ENCODE peak calls at places on chromosomes 12 and 14, in four cellular contexts. C, B, O and P are unnamed samples.

GRCh38 chr12:132523576-132524331 is 33.8 kb downstream of the FBRSL1 start:
- DNase-seq in C (peak; percentile 41), O (peak; percentile 52), B (peak; percentile 59), P (peak; percentile 43)

GRCh38 chr12:108653082-108653516 is 19.4 kb upstream of the SELPLG start:
- DNase-seq in C (no peak), B (no peak), O (no peak), P (no peak)

GRCh38 chr12:8699714-8700113 is 1.9 kb downstream of the RIMKLB start:
- DNase-seq in C (no peak), O (no peak), B (no peak), P (no peak)

GRCh38 chr14:105881021-105881930 is 354.9 kb downstream of the TMEM121 start:
- DNase-seq in O (no peak), C (no peak), B (peak; percentile 6), P (no peak)

GRCh38 chr14:93114068-93114710 is 1.5 kb downstream of the ITPK1 start:
- DNase-seq in B (no peak), O (no peak), C (no peak), P (no peak)

GRCh38 chr12:102438047-102438822 is 42.1 kb downstream of the IGF1 start:
- DNase-seq in O (peak; percentile 6), C (no peak), B (no peak), P (no peak)

GRCh38 chr14:104434214-104435076 is 145.1 kb upstream of the C14orf180 start:
- DNase-seq in C (no peak), B (no peak), O (no peak), P (no peak)

GRCh38 chr12:124938606-124939427 is 24.4 kb upstream of the UBC start:
- DNase-seq in C (peak; percentile 88), O (peak; percentile 95), B (peak; percentile 78), P (peak; percentile 92)

GRCh38 chr12:55724226-55724939 is 4.2 kb downstream of the RDH5 start:
- DNase-seq in O (peak; percentile 77), B (peak; percentile 61), C (peak; percentile 73), P (peak; percentile 76)

GRCh38 chr14:23401331-23401730 is 6.7 kb downstream of the MYH6 start:
- DNase-seq in O (no peak), B (no peak), C (no peak), P (no peak)

GRCh38 chr14:24817638-24818053 is 183.7 kb upstream of the GZMB start:
- DNase-seq in O (peak; percentile 43), B (no peak), C (no peak), P (peak; percentile 62)

GRCh38 chr12:130633771-130634170 is 82.3 kb downstream of the RIMBP2 start:
- DNase-seq in B (no peak), O (no peak), C (no peak), P (no peak)

GRCh38 chr14:50924236-50924635 is 20.0 kb downstream of the PYGL start:
- DNase-seq in B (no peak), C (no peak), O (no peak), P (no peak)

GRCh38 chr12:72511906-72512305 is 239.7 kb downstream of the TRHDE start:
- DNase-seq in O (peak; percentile 4), B (no peak), C (no peak), P (peak; percentile 6)

GRCh38 chr12:388547-389137 is 478 bp downstream of the KDM5A start:
- DNase-seq in B (no peak), O (peak; percentile 32), C (no peak), P (peak; percentile 36)

GRCh38 chr12:7345232-7345631 is 41.4 kb downstream of the ACSM4 start:
- DNase-seq in O (peak; percentile 16), B (no peak), C (no peak), P (no peak)

GRCh38 chr12:102958073-102958829 is 777 bp downstream of the ASCL1 start:
- DNase-seq in C (no peak), O (peak; percentile 38), B (no peak), P (no peak)

GRCh38 chr12:94304566-94305061 is 155.1 kb downstream of the CEP83 start:
- DNase-seq in O (peak; percentile 35), C (no peak), B (no peak), P (peak; percentile 49)

GRCh38 chr12:104163631-104164030 is 25.6 kb upstream of the NFYB start:
- DNase-seq in B (no peak), O (no peak), C (no peak), P (no peak)

GRCh38 chr12:27626239-27626638 is 70.0 kb upstream of the REP15 start:
- DNase-seq in O (no peak), C (no peak), B (no peak), P (no peak)

GRCh38 chr12:65517656-65518210 is 239.2 kb downstream of the MSRB3 start:
- DNase-seq in B (no peak), O (no peak), C (no peak), P (no peak)

GRCh38 chr12:16599081-16599480 is 6.9 kb downstream of the LMO3 start:
- DNase-seq in B (no peak), C (no peak), O (no peak), P (no peak)

GRCh38 chr12:462936-463705 is 3.4 kb downstream of the B4GALNT3 start:
- DNase-seq in B (no peak), O (no peak), C (no peak), P (no peak)

GRCh38 chr12:100584261-100584660 is 10.8 kb downstream of the GAS2L3 start:
- DNase-seq in O (peak; percentile 21), C (no peak), B (no peak), P (no peak)

GRCh38 chr12:20832911-20833310 is 22.4 kb downstream of the SLCO1B3 start:
- DNase-seq in B (no peak), O (no peak), C (peak; percentile 52), P (no peak)

GRCh38 chr12:123982269-123982668 is 9.3 kb downstream of the ZNF664 start:
- DNase-seq in C (no peak), O (no peak), B (no peak), P (no peak)

GRCh38 chr12:42936991-42937390 is 347.4 kb upstream of the PRICKLE1 start:
- DNase-seq in B (no peak), O (no peak), C (no peak), P (no peak)

GRCh38 chr12:106955377-106956047 is at the start of gene TMEM263:
- DNase-seq in C (peak; percentile 88), O (peak; percentile 96), B (peak; percentile 96), P (peak; percentile 95)
- H3K4me3 ChIP-seq in C (peak within 1 kb of the TSS; percentile 95), O (peak within 1 kb of the TSS; percentile 92), B (peak within 1 kb of the TSS; percentile 96), P (peak within 1 kb of the TSS; percentile 81)

GRCh38 chr14:36647827-36648753 is 13.6 kb upstream of the PAX9 start:
- DNase-seq in C (no peak), B (no peak), O (peak; percentile 56), P (peak; percentile 26)
- TF ChIP-seq CTCF in C (peak; percentile 27), B (no peak), O (peak; percentile 57), P (peak; percentile 45)

GRCh38 chr12:92208613-92209121 is 63.0 kb upstream of the BTG1 start:
- DNase-seq in C (no peak), B (no peak), O (peak; percentile 74), P (peak; percentile 60)
- H3K4me3 ChIP-seq in C (no peak overlapping the region), B (no peak overlapping the region), O (no peak overlapping the region), P (no peak overlapping the region)

GRCh38 chr14:96039633-96040311 is 610 bp downstream of the C14orf132 start:
- DNase-seq in B (peak; percentile 19), C (no peak), O (no peak), P (peak; percentile 43)
- TF ChIP-seq CTCF in B (no peak), C (no peak), O (peak; percentile 14), P (peak; percentile 22)